ENCODE peak calls at places on chromosomes 4 and X, in seven cellular contexts. N is SW480, Z is GM06990, T is Panc1, Y is HCT116, B is hypothalamus, L is tibial artery. C is an unnamed sample.

GRCh38 chr4:80078361-80079092 is 5.5 kb upstream of the ANTXR2 start:
- DNase-seq in N (no peak), Z (no peak), T (no peak), Y (no peak), B (no peak), L (no peak), C (no peak)

GRCh38 chr4:141713771-141714445 is 77.5 kb downstream of the IL15 start:
- DNase-seq in N (peak; percentile 20), Z (no peak), T (no peak), Y (peak; percentile 55), B (no peak), L (no peak), C (no peak)

GRCh38 chr4:82745173-82745842 is 53.3 kb downstream of the SCD5 start:
- DNase-seq in N (no peak), Z (no peak), T (no peak), Y (no peak), B (no peak), L (no peak), C (no peak)

GRCh38 chr4:83757121-83757621 is 221.3 kb downstream of the GPAT3 start:
- DNase-seq in N (no peak), Z (no peak), T (no peak), Y (no peak), B (no peak), L (no peak), C (no peak)

GRCh38 chrX:101491943-101492342 is 6.7 kb downstream of the ARMCX4 start:
- DNase-seq in N (no peak), Z (no peak), T (no peak), Y (no peak), B (no peak), L (no peak), C (no peak)

GRCh38 chrX:120840826-120841225 is 34.8 kb downstream of the CT47B1 start:
- DNase-seq in N (no peak), Z (no peak), T (no peak), Y (no peak), B (no peak), L (no peak), C (no peak)

GRCh38 chrX:905828-906566 is 275.4 kb downstream of the SHOX start:
- DNase-seq in N (no peak), Z (no peak), T (no peak), Y (no peak), B (no peak), L (peak; percentile 49), C (no peak)

GRCh38 chr4:8730159-8730558 is 137.6 kb downstream of the CPZ start:
- DNase-seq in N (no peak), Z (no peak), T (no peak), Y (no peak), B (no peak), L (no peak), C (no peak)

GRCh38 chrX:46376246-46376885 is 168.9 kb downstream of the ZNF674 start:
- DNase-seq in N (peak; percentile 82), Z (no peak), T (peak; percentile 57), Y (peak; percentile 56), B (no peak), L (no peak), C (no peak)

GRCh38 chr4:13984996-13985780 is 357.7 kb upstream of the BOD1L1 start:
- DNase-seq in N (no peak), Z (no peak), T (no peak), Y (no peak), B (no peak), L (no peak), C (no peak)

GRCh38 chr4:242121-242848 is 63.0 kb downstream of the ZNF732 start:
- DNase-seq in N (peak; percentile 44), Z (peak; percentile 56), T (peak; percentile 18), Y (no peak), B (peak; percentile 26), L (peak; percentile 74), C (no peak)

GRCh38 chr4:111991797-111992196 is 153.5 kb upstream of the FAM241A start:
- DNase-seq in N (no peak), Z (peak; percentile 15), T (peak; percentile 15), Y (peak; percentile 8), B (no peak), L (no peak), C (no peak)

GRCh38 chr4:155796031-155796430 is 37.2 kb downstream of the GUCY1B1 start:
- DNase-seq in N (peak; percentile 8), Z (no peak), T (no peak), Y (peak; percentile 28), B (no peak), L (no peak), C (no peak)

GRCh38 chr4:121192013-121192412 is 27.9 kb upstream of the TNIP3 start:
- DNase-seq in N (no peak), Z (no peak), T (no peak), Y (no peak), B (no peak), L (no peak), C (no peak)

GRCh38 chr4:149095798-149096197 is 653.6 kb upstream of the NR3C2 start:
- DNase-seq in N (no peak), Z (no peak), T (no peak), Y (no peak), B (no peak), L (no peak), C (no peak)

GRCh38 chrX:22206781-22207180 is 65.9 kb upstream of the CBLL2 start:
- DNase-seq in N (no peak), Z (no peak), T (no peak), Y (no peak), B (no peak), L (no peak), C (no peak)

GRCh38 chr4:110619401-110620247 is 3.3 kb downstream of the PITX2 start:
- DNase-seq in N (no peak), Z (no peak), T (no peak), Y (no peak), B (no peak), L (no peak), C (no peak)

GRCh38 chr4:74319506-74319905 is 11.2 kb downstream of the EPGN start:
- DNase-seq in N (no peak), Z (no peak), T (no peak), Y (no peak), B (no peak), L (no peak), C (no peak)

GRCh38 chrX:56728752-56729151 is 291 bp upstream of the NBDY start:
- DNase-seq in N (peak; percentile 9), Z (peak; percentile 15), T (no peak), Y (no peak), B (no peak), L (no peak), C (no peak)

GRCh38 chr4:45554423-45554822 is 569.4 kb downstream of the GABRG1 start:
- DNase-seq in N (no peak), Z (no peak), T (no peak), Y (no peak), B (no peak), L (no peak), C (no peak)

GRCh38 chr4:16754104-16754503 is 144.3 kb downstream of the LDB2 start:
- DNase-seq in N (no peak), Z (no peak), T (no peak), Y (no peak), B (no peak), L (no peak), C (no peak)

GRCh38 chr4:1803523-1804423 is 10.7 kb downstream of the FGFR3 start:
- DNase-seq in N (no peak), Z (no peak), T (no peak), Y (no peak), B (no peak), L (no peak), C (no peak)

GRCh38 chr4:24914460-24914859 is 1.6 kb upstream of the CCDC149 start:
- DNase-seq in N (no peak), Z (no peak), T (no peak), Y (no peak), B (no peak), L (no peak), C (no peak)

GRCh38 chr4:128468485-128468989 is 180.9 kb upstream of the PGRMC2 start:
- DNase-seq in N (no peak), Z (no peak), T (no peak), Y (no peak), B (peak; percentile 4), L (peak; percentile 83), C (peak; percentile 38)

GRCh38 chr4:1012031-1012739 is 759 bp downstream of the FGFRL1 start:
- DNase-seq in N (peak; percentile 75), Z (no peak), T (no peak), Y (no peak), B (no peak), L (no peak), C (no peak)

GRCh38 chr4:78648639-78649363 is 97.2 kb downstream of the ANXA3 start:
- DNase-seq in N (no peak), Z (no peak), T (no peak), Y (no peak), B (no peak), L (no peak), C (no peak)

GRCh38 chrX:102837843-102838242 is 99.2 kb upstream of the RAB40AL start:
- DNase-seq in N (no peak), Z (no peak), T (no peak), Y (no peak), B (no peak), L (no peak), C (no peak)

GRCh38 chr4:65083076-65083475 is 587.2 kb downstream of the EPHA5 start:
- DNase-seq in N (no peak), Z (no peak), T (no peak), Y (no peak), B (no peak), L (no peak), C (no peak)

GRCh38 chr4:26081795-26082498 is 167.9 kb downstream of the SMIM20 start:
- DNase-seq in N (peak; percentile 54), Z (no peak), T (no peak), Y (peak; percentile 63), B (no peak), L (no peak), C (no peak)

GRCh38 chrX:51608071-51608470 is 10.6 kb downstream of the CENPVL3 start:
- DNase-seq in N (no peak), Z (no peak), T (no peak), Y (no peak), B (no peak), L (no peak), C (no peak)

C was measured in thoracic aorta.